ENCODE peak calls at places on chromosomes 3 and 15, in nine cellular contexts. B, E, A, S, G, D, X, H and C are unnamed samples.

GRCh38 chr3:159825216-159825854 is 163.3 kb upstream of the IL12A start:
- DNase-seq in B (no peak), E (no peak), A (peak), S (no peak), G (no peak), D (no peak), X (no peak), H (no peak), C (no peak)

GRCh38 chr3:73037369-73037699 is 24.1 kb upstream of the EBLN2 start:
- DNase-seq in B (no peak), E (peak), A (no peak), S (no peak), G (no peak), D (no peak), X (no peak), H (no peak), C (peak)

GRCh38 chr15:90188914-90189748 is 12.0 kb upstream of the SEMA4B start:
- DNase-seq in B (no peak), E (no peak), A (peak), S (no peak), G (no peak), D (no peak), X (no peak), H (no peak), C (no peak)

GRCh38 chr3:77251136-77251535 is 211.2 kb downstream of the ROBO2 start:
- DNase-seq in B (no peak), E (no peak), A (no peak), S (no peak), G (no peak), D (no peak), X (no peak), H (no peak), C (no peak)

GRCh38 chr15:27686376-27686775 is 412.7 kb downstream of the OCA2 start:
- DNase-seq in B (no peak), E (peak), A (no peak), S (no peak), G (no peak), D (no peak), X (no peak), H (no peak), C (no peak)

GRCh38 chr15:80744826-80745225 is 34.3 kb upstream of the CEMIP start:
- DNase-seq in B (no peak), E (no peak), A (no peak), S (no peak), G (peak), D (no peak), X (no peak), H (no peak), C (no peak)

GRCh38 chr3:32412887-32413286 is 21.2 kb downstream of the CMTM7 start:
- DNase-seq in B (no peak), E (no peak), A (no peak), S (no peak), G (no peak), D (no peak), X (no peak), H (no peak), C (no peak)

GRCh38 chr3:125431912-125432587 is 56.9 kb upstream of the ZNF148 start:
- DNase-seq in B (no peak), E (no peak), A (no peak), S (no peak), G (peak), D (no peak), X (no peak), H (no peak), C (peak)

GRCh38 chr3:58074126-58074715 is 66.0 kb downstream of the FLNB start:
- DNase-seq in B (no peak), E (no peak), A (peak), S (no peak), G (no peak), D (no peak), X (no peak), H (no peak), C (no peak)

GRCh38 chr3:23981136-23981535 is 36.0 kb downstream of the NR1D2 start:
- DNase-seq in B (no peak), E (no peak), A (no peak), S (no peak), G (no peak), D (peak), X (no peak), H (no peak), C (no peak)

GRCh38 chr3:62727981-62728380 is 147.2 kb downstream of the CADPS start:
- DNase-seq in B (no peak), E (no peak), A (no peak), S (no peak), G (no peak), D (no peak), X (no peak), H (no peak), C (no peak)

GRCh38 chr3:127443581-127444375 is 146.8 kb downstream of the TPRA1 start:
- DNase-seq in B (no peak), E (no peak), A (no peak), S (no peak), G (no peak), D (no peak), X (peak), H (no peak), C (no peak)

GRCh38 chr15:73927476-73928240 is 1.4 kb downstream of the LOXL1 start:
- DNase-seq in B (no peak), E (peak), A (peak), S (peak), G (no peak), D (peak), X (no peak), H (peak), C (no peak)

GRCh38 chr15:23049984-23050628 is 10.7 kb upstream of the TUBGCP5 start:
- DNase-seq in B (no peak), E (no peak), A (no peak), S (no peak), G (no peak), D (no peak), X (no peak), H (no peak), C (no peak)

GRCh38 chr3:38049358-38050126 is 10.5 kb downstream of the DLEC1 start:
- DNase-seq in B (no peak), E (no peak), A (no peak), S (no peak), G (no peak), D (no peak), X (no peak), H (no peak), C (no peak)

GRCh38 chr3:112582242-112582874 is 20.5 kb downstream of the SLC35A5 start:
- DNase-seq in B (no peak), E (peak), A (peak), S (peak), G (peak), D (no peak), X (no peak), H (no peak), C (peak)

GRCh38 chr3:66639794-66640356 is 139.1 kb upstream of the LRIG1 start:
- DNase-seq in B (no peak), E (no peak), A (no peak), S (no peak), G (peak), D (no peak), X (no peak), H (no peak), C (no peak)

GRCh38 chr3:59040902-59041301 is 8.9 kb downstream of the CFAP20DC start:
- DNase-seq in B (no peak), E (no peak), A (no peak), S (no peak), G (peak), D (no peak), X (no peak), H (no peak), C (no peak)

GRCh38 chr3:12138044-12138443 is 20.7 kb downstream of the TIMP4 start:
- DNase-seq in B (no peak), E (peak), A (no peak), S (no peak), G (peak), D (no peak), X (no peak), H (no peak), C (no peak)

GRCh38 chr15:90879730-90880366 is 4.5 kb upstream of the FES start:
- DNase-seq in B (no peak), E (no peak), A (no peak), S (no peak), G (no peak), D (peak), X (no peak), H (no peak), C (no peak)

GRCh38 chr3:67361323-67361722 is 293.1 kb downstream of the SUCLG2 start:
- DNase-seq in B (no peak), E (no peak), A (no peak), S (no peak), G (no peak), D (no peak), X (no peak), H (no peak), C (no peak)

GRCh38 chr3:30073622-30074021 is 532.8 kb upstream of the TGFBR2 start:
- DNase-seq in B (no peak), E (no peak), A (no peak), S (no peak), G (peak), D (no peak), X (no peak), H (no peak), C (no peak)

GRCh38 chr15:92226020-92226612 is 167.6 kb upstream of the ST8SIA2 start:
- DNase-seq in B (peak), E (no peak), A (no peak), S (no peak), G (no peak), D (no peak), X (no peak), H (no peak), C (peak)

GRCh38 chr3:195240939-195241338 is 30.0 kb downstream of the XXYLT1 start:
- DNase-seq in B (no peak), E (no peak), A (no peak), S (no peak), G (no peak), D (no peak), X (peak), H (no peak), C (no peak)

GRCh38 chr3:19702416-19703078 is 231.5 kb downstream of the EFHB start:
- DNase-seq in B (no peak), E (no peak), A (no peak), S (no peak), G (no peak), D (peak), X (no peak), H (no peak), C (no peak)